ENCODE peak calls at places on chromosomes 16 and 17, in five cellular contexts. B is K562, O is GM12891, P is H1, W is GM12878. V is an unnamed sample.

GRCh38 chr16:12532871-12533610 is 270.6 kb downstream of the CPPED1 start:
- DNase-seq in B (no peak), O (no peak), P (no peak), W (no peak), V (no peak)

GRCh38 chr16:1493746-1494094 is 560 bp downstream of the TELO2 start:
- DNase-seq in B (no peak), O (peak; percentile 66), P (no peak), W (no peak), V (no peak)

GRCh38 chr17:64115871-64116534 is 13.9 kb downstream of the ERN1 start:
- DNase-seq in B (no peak), O (no peak), P (no peak), W (no peak), V (no peak)

GRCh38 chr17:13721705-13722104 is 120.0 kb upstream of the HS3ST3A1 start:
- DNase-seq in B (no peak), O (no peak), P (no peak), W (no peak), V (no peak)

GRCh38 chr17:47266782-47267181 is 13.2 kb downstream of the ITGB3 start:
- DNase-seq in B (no peak), O (no peak), P (no peak), W (no peak), V (no peak)

GRCh38 chr16:34758835-34759234 is 1299.4 kb downstream of the TP53TG3F start:
- DNase-seq in B (no peak), O (no peak), P (no peak), W (no peak), V (no peak)

GRCh38 chr16:81875461-81875860 is 96.4 kb downstream of the PLCG2 start:
- DNase-seq in B (no peak), O (no peak), P (no peak), W (no peak), V (no peak)

GRCh38 chr16:88905563-88905962 is 39.1 kb upstream of the PABPN1L start:
- DNase-seq in B (peak; percentile 97), O (peak; percentile 92), P (no peak), W (no peak), V (peak; percentile 87)

GRCh38 chr17:61294777-61295176 is 104.9 kb upstream of the TBX2 start:
- DNase-seq in B (no peak), O (no peak), P (no peak), W (no peak), V (no peak)

GRCh38 chr17:10292057-10292931 is 80.5 kb downstream of the MYH13 start:
- DNase-seq in B (no peak), O (no peak), P (no peak), W (peak; percentile 20), V (peak; percentile 32)

GRCh38 chr17:74410001-74410443 is 21.9 kb upstream of the GPRC5C start:
- DNase-seq in B (no peak), O (no peak), P (no peak), W (no peak), V (no peak)

GRCh38 chr16:86252596-86252995 is 257.7 kb upstream of the FOXF1 start:
- DNase-seq in B (peak; percentile 42), O (no peak), P (peak; percentile 9), W (no peak), V (no peak)
- TF ChIP-seq TAF1 in B (no peak), O (no peak), P (no peak), W (no peak), V (no peak)

GRCh38 chr16:21260870-21261791 is 17.0 kb downstream of the CRYM start:
- DNase-seq in B (peak; percentile 88), O (no peak), P (no peak), W (no peak), V (no peak)
- TF ChIP-seq POLR2AphosphoS5 in B (peak; percentile 98), O (no peak), P (no peak), W (no peak), V (no peak)

GRCh38 chr17:17751996-17752821 is 71.0 kb downstream of the RAI1 start:
- DNase-seq in B (peak; percentile 95), O (peak; percentile 95), P (peak; percentile 87), W (peak; percentile 74), V (peak; percentile 96)
- TF ChIP-seq POLR2A in B (peak; percentile 71), O (peak; percentile 59), P (peak; percentile 58), W (peak; percentile 67), V (peak; percentile 79)

DNA sequence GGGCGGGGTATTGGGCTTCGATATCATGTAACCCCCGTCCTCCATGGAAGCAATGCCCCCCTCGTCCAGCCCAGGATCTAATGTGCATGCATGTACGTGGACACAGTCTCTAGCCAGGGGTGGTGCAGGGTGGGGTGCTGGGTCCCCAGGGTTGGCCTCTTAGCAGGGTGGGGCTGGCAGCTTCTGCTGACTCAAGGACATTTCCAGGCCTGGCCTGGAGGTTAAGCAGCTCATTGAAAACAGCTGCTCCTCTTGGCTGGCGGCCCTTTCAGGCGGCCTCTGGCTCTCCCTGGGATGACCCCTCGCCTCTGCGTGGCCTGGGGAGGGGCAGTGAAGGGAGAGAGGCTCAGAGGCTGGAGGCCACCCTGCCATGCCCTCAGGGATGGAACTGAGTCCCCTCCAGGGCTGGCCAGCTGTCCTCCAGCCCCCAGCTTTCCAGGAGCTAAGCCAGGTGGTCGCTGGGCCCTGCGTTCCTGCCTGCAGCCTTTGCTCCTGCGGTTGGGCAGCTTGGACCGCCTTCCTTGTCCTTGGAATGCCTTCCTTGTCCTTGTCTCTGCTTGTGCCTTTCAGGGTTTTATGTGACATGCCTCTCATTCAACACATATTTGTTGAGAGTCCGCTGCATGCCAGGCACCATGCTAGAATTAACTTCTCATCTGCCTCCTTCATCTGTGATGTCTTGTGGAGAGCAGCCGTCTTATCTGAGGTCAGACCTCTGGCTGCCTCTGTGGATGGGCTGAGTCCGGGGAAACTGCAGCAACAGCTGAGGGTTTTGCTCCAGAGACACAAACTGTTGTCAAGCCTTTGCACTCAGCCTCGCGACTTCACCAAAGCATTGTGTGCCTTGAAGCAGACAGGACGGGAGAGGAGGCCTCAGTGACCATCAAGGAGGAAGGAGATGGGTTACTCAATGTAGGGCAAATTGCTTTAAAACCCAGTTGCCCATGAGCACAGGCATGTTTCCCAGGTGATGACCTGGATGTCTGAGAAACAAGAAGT is 26.7 kb downstream of the MRC2 start:
- DNase-seq in B (peak; percentile 43), O (no peak), P (no peak), W (no peak), V (no peak)
- TF ChIP-seq TAF1 in B (no peak), O (no peak), P (no peak), W (no peak), V (no peak)

DNA sequence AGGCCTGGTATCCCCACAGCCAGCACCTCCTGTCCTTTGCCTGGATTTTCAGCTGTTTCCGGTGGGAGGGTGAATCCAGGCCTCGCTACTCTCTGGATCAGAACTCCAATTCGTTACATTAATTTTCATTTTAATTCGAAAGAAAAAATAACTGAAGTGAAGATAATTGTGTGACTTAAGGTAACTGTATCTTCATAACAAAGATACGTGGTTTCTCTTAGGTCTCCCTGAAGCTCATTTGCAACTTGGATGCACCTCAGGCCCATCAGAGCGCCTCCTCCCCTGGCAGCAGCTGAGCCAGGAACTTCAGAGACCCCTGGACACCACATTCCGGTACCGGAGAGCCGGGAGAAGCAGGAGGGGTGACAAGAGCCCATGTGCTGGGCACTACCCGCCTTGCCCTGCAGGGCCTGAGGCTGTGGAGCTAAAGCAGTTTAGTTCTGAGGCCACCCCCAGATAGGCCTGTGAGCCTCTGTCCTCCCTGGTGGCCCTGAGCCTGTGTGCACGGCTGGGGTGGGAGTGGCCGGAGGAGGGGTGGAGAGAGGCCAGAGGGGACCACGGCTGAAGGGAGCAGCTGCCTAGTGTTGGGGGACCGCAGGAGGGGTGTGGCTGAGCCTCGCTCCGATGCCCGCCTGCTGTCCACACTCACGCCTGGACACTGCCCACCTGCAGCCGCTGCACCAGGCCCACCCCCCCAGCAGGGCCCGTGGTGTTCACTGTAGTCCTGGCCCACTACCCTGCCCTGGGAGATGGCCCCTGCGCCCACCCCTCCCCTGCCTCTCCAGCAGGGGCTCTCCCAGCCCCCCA is 11.4 kb upstream of the DUS1L start:
- DNase-seq in B (no peak), O (no peak), P (no peak), W (no peak), V (no peak)
- TF ChIP-seq POLR2AphosphoS5 in B (peak; percentile 40), O (no peak), P (no peak), W (peak; percentile 57), V (peak; percentile 72)